ENCODE peak calls at places on chromosomes 11 and 22, in five cellular contexts. H is sigmoid colon, L is neural progenitor cell, Z is IMR-90, S is AG04450. N is an unnamed sample.

GRCh38 chr11:454043-454442 is 4.0 kb downstream of the PTDSS2 start:
- DNase-seq in H (no peak), L (no peak), S (no peak), Z (no peak), N (no peak)

GRCh38 chr22:44828193-44828592 is 75.8 kb downstream of the ARHGAP8 start:
- DNase-seq in H (no peak), S (no peak), Z (no peak), L (peak; percentile 60), N (no peak)

GRCh38 chr11:104467414-104467813 is 303.5 kb upstream of the PDGFD start:
- DNase-seq in S (no peak), H (no peak), Z (no peak), L (no peak), N (no peak)

GRCh38 chr11:5380740-5381342 is 2.8 kb upstream of the OR51M1 start:
- DNase-seq in Z (peak; percentile 77), H (no peak), L (peak; percentile 83), S (peak; percentile 55), N (peak; percentile 82)

GRCh38 chr11:69080361-69080973 is 31.7 kb downstream of the TPCN2 start:
- DNase-seq in L (no peak), S (no peak), H (no peak), Z (peak; percentile 25), N (peak; percentile 24)

GRCh38 chr11:129141748-129142475 is 50.2 kb downstream of the ARHGAP32 start:
- DNase-seq in H (no peak), L (no peak), S (no peak), Z (no peak), N (no peak)

GRCh38 chr11:44906641-44907040 is 44.0 kb downstream of the TP53I11 start:
- DNase-seq in Z (no peak), S (no peak), H (no peak), L (no peak), N (no peak)

GRCh38 chr11:27331984-27332383 is 31.0 kb downstream of the CCDC34 start:
- DNase-seq in Z (peak; percentile 65), H (no peak), S (no peak), L (no peak), N (peak; percentile 16)

GRCh38 chr22:27019827-27020226 is 362.4 kb downstream of the MIAT start:
- DNase-seq in L (no peak), Z (no peak), H (no peak), S (no peak), N (no peak)

GRCh38 chr11:100581318-100581717 is 105.8 kb upstream of the ARHGAP42 start:
- DNase-seq in L (no peak), S (no peak), H (no peak), Z (no peak), N (peak; percentile 14)

GRCh38 chr11:122097419-122098001 is 18.5 kb downstream of the BLID start:
- DNase-seq in Z (peak; percentile 47), L (peak; percentile 16), S (no peak), H (no peak), N (peak; percentile 61)

GRCh38 chr22:37518509-37519267 is 527 bp downstream of the CARD10 start:
- DNase-seq in Z (no peak), S (no peak), L (peak; percentile 49), H (no peak), N (peak; percentile 38)

GRCh38 chr11:110818032-110818687 is 105.9 kb upstream of the ARHGAP20 start:
- DNase-seq in Z (peak; percentile 60), H (no peak), S (no peak), L (no peak), N (peak; percentile 51)

GRCh38 chr11:20243974-20244373 is 83.7 kb upstream of the DBX1 start:
- DNase-seq in S (no peak), H (no peak), Z (no peak), L (no peak), N (no peak)

GRCh38 chr11:125224391-125225015 is 60.0 kb downstream of the PKNOX2 start:
- DNase-seq in S (no peak), L (peak; percentile 43), H (peak; percentile 68), Z (peak; percentile 23), N (no peak)

GRCh38 chr11:45580399-45580798 is 85.0 kb downstream of the CHST1 start:
- DNase-seq in Z (peak; percentile 34), H (no peak), L (peak; percentile 65), S (no peak), N (peak; percentile 20)

GRCh38 chr11:46265764-46266163 is 11.7 kb upstream of the CREB3L1 start:
- DNase-seq in H (no peak), Z (no peak), S (no peak), L (no peak), N (no peak)

GRCh38 chr22:17444204-17444504 is 74.9 kb downstream of the CECR2 start:
- DNase-seq in L (no peak), Z (no peak), S (no peak), H (no peak), N (no peak)

GRCh38 chr22:50504245-50505211 is 3.0 kb downstream of the LMF2 start:
- DNase-seq in H (no peak), Z (no peak), S (no peak), L (no peak), N (no peak)

GRCh38 chr11:63862923-63863322 is 24.0 kb downstream of the MARK2 start:
- DNase-seq in L (no peak), H (no peak), Z (no peak), S (no peak), N (no peak)

GRCh38 chr22:42425989-42426355 is 6.2 kb downstream of the NFAM1 start:
- DNase-seq in H (no peak), L (no peak), S (no peak), Z (no peak), N (no peak)

GRCh38 chr22:22033803-22034468 is 51.3 kb upstream of the TOP3B start:
- DNase-seq in Z (no peak), L (no peak), S (no peak), H (no peak), N (no peak)

GRCh38 chr11:69449320-69450063 is 32.0 kb upstream of the LINC01488 start:
- DNase-seq in Z (peak; percentile 47), L (no peak), H (peak; percentile 80), S (no peak), N (peak; percentile 91)

GRCh38 chr11:29173660-29174062 is 843.2 kb downstream of the KCNA4 start:
- DNase-seq in S (peak; percentile 88), H (no peak), L (no peak), Z (peak; percentile 99), N (peak; percentile 60)

DNA sequence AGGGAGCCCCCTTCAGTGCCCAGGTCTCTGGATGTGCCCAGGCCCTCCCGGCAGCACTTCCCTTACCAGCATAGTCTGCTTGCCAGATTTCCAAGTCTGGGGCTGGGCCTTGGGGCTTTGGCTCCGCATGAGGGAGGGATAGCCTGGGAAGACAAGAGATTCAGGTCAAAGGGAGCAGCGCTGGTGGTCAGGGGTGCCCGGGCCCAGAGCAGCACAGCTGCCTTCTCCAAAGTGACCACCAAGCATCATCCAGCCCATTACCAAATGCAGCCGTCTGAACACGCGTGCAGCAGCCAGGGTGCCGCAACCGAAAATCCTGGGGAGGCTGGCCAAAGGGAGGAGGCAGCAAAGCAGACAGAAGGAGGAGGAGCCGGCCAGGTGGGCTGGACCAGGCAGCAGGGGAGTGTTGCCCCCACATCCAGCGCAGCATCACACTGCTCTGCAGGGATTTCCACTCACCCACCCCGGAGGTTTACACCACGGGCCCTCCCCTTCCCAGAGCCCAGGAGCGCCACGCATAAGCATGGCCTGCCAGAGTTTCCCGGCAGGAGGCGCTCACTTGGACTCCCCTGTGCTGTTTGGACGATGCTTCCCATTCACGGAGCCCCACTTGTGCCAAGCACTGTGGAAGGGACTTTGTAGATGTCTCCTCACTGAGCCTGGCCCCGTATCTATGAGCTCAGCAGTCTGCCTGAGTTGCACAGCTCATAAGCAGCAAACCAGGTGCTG is 22.5 kb downstream of the TRIM29 start:
- DNase-seq in S (no peak), L (no peak), Z (no peak), H (no peak), N (no peak)
- TF ChIP-seq CTCF in S (peak; percentile 16), L (peak; percentile 26), Z (peak; percentile 8), H (no peak), N (no peak)

GRCh38 chr22:30802202-30803166 is 107.8 kb downstream of the OSBP2 start:
- DNase-seq in S (peak; percentile 74), L (peak; percentile 97), Z (peak; percentile 90), H (peak; percentile 80), N (peak; percentile 93)
- H3K4me3 ChIP-seq in S (peak overlapping the region; percentile 48), L (peak overlapping the region; percentile 48), Z (peak overlapping the region; percentile 19), H (peak overlapping the region; percentile 18), N (peak overlapping the region; percentile 26)

DNA sequence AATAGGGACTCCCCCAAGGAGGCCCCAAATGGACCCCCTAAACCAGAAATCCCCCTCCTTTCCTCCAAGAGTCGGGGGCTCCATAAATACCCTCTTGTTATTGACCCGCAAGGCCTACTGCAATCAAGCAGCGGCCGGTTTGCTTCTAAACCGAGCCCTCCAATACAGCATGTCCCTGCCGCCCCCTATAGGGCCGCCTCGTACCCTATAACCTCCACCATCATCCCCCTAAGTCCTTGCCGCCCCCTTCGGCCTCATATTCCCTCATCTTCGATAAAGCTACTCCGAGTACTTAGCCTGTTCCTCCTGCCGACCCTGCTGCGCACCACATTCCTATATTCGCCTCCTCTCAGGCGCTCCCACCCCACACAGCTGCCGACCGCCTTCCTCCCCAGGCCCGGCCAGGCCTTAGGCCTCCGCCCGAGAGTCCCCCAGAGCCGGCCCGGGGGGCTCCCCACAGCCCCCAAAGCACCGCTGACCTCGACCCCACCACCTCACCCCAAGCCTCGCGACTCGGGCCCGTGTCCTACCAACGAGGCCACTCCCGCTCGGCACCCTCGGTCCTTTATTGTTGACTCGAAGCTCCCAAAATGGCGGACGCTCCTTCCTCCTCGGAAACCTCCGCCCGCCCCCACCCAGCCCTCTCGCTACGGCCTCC is 478 bp downstream of the DDX6 start:
- DNase-seq in L (peak; percentile 81), Z (peak; percentile 56), H (peak; percentile 86), S (no peak), N (peak; percentile 79)
- TF ChIP-seq CTCF in L (peak; percentile 60), Z (peak; percentile 34), H (peak; percentile 24), S (peak; percentile 60), N (peak; percentile 47)

DNA sequence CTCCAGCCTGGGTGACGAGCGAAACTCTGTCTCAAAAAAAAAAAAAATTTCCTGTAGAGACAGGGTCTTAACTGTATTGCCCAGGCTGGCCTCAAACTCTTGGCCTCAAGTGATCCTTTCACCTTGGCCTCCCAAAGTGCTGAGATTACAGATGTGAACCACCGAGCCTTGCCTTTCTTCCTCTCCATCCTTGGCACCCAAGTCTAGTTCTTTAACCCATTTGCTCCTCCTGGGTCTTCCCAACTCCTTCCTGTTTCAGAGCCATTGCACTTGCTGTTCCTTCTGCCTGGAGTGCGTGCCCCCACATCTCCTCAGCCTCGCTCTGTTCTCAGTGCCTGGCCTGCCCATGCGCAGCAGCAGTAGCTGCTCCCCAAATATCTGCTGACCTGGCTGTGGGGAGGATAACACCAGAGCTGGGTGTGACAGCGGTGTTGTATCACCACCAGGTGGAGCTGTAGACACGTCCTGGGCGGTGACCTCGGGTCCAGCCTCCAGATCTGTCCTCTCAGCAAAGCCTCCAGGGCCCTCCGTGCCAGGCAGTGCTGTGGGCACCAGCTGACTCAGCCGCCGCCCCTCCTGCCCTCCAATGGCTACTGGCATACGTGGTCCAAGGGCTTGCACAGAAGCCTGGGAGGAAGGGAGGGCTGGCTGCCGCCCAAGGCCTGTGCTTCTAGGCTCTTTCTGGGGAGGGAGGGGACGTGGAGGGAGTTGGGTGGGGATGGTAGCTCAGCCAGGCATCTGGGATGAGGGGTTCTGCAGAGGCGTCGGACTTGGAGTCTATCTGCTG is 22.0 kb downstream of the TEF start:
- DNase-seq in S (peak; percentile 63), H (peak; percentile 99), L (peak; percentile 92), Z (peak; percentile 78), N (peak; percentile 85)
- H3K4me3 ChIP-seq in S (no peak overlapping the region), H (no peak overlapping the region), L (no peak overlapping the region), Z (no peak overlapping the region), N (no peak overlapping the region)